ENCODE peak calls at places on chromosomes 11 and 22, in four cellular contexts. V is stimulated activated CD4-positive, alpha-beta T cell treated with anti-CD3 and anti-CD28 coated beads, Interleukin-12 subunit alpha, Interleukin-12 subunit beta, amount 100 ng/mL, for 48 hours; A is mucosa of descending colon; T is esophagus squamous epithelium. O is an unnamed sample.

GRCh38 chr22:26485991-26486390 is 2.3 kb downstream of the SRRD start:
- DNase-seq in V (no peak), T (no peak), A (no peak), O (no peak)

GRCh38 chr22:36406139-36406538 is 18.4 kb upstream of the MYH9 start:
- DNase-seq in A (no peak), V (no peak), T (no peak), O (no peak)

GRCh38 chr11:44464741-44465140 is 100.7 kb upstream of the CD82 start:
- DNase-seq in V (no peak), T (no peak), A (no peak), O (no peak)

GRCh38 chr11:60825118-60825517 is 16.8 kb upstream of the CCDC86 start:
- DNase-seq in A (no peak), T (no peak), V (no peak), O (no peak)

GRCh38 chr11:80872116-80872728 is 1431.4 kb upstream of the TENM4 start:
- DNase-seq in A (no peak), T (no peak), V (no peak), O (no peak)

GRCh38 chr11:43516316-43516820 is 157.6 kb downstream of the TTC17 start:
- DNase-seq in A (no peak), T (no peak), V (no peak), O (no peak)

GRCh38 chr11:65298655-65299179 is 15.9 kb upstream of the CDC42EP2 start:
- DNase-seq in V (no peak), A (peak; percentile 40), T (no peak), O (peak; percentile 79)

GRCh38 chr11:2310073-2310785 is 8.4 kb downstream of the TSPAN32 start:
- DNase-seq in T (no peak), V (no peak), A (no peak), O (no peak)

GRCh38 chr11:86398106-86398505 is 23.4 kb downstream of the CCDC81 start:
- DNase-seq in A (no peak), T (no peak), V (no peak), O (no peak)

GRCh38 chr11:41398175-41398574 is 61.3 kb downstream of the LRRC4C start:
- DNase-seq in A (no peak), T (no peak), V (no peak), O (no peak)

GRCh38 chr11:85974126-85974525 is 94.8 kb downstream of the PICALM start:
- DNase-seq in A (no peak), T (no peak), V (no peak), O (no peak)

GRCh38 chr11:70255717-70256116 is 14.8 kb upstream of the PPFIA1 start:
- DNase-seq in T (no peak), V (no peak), A (no peak), O (no peak)